ENCODE peak calls at places on chromosomes 6 and 20, in four cellular contexts. One of them, this sample, is unnamed.

GRCh38 chr6:133697666-133698065 is 191.2 kb upstream of the TCF21 start:
- DNase-seq in WTC11: no peak
- DNase-seq in activated T-cell treated with anti-CD3 and anti-CD28 coated beads for 1 hour: no peak
- DNase-seq in activated T-helper 1 cell treated with anti-CD3 and anti-CD28 coated beads, Interleukin-12 subunit alpha, Interleukin-12 subunit beta, Interleukin-2, Interleukin-4 antibody, amounts not matched to agents 30 ng/mL and 10 ng/mL and 1 ng/mL, durations not matched to agents 14 hours and 24 hours and 36 hours: no peak
- DNase-seq in this sample: no peak

GRCh38 chr6:141265748-141266647 is 866.7 kb upstream of the GJE1 start:
- DNase-seq in activated T-cell treated with anti-CD3 and anti-CD28 coated beads for 1 hour: no peak
- DNase-seq in activated T-helper 1 cell treated with anti-CD3 and anti-CD28 coated beads, Interleukin-12 subunit alpha, Interleukin-12 subunit beta, Interleukin-2, Interleukin-4 antibody, amounts not matched to agents 30 ng/mL and 10 ng/mL and 1 ng/mL, durations not matched to agents 14 hours and 24 hours and 36 hours: no peak
- DNase-seq in WTC11: no peak
- DNase-seq in this sample: no peak

GRCh38 chr6:149985506-149985937 is 21.8 kb downstream of the ULBP1 start:
- DNase-seq in activated T-cell treated with anti-CD3 and anti-CD28 coated beads for 1 hour: no peak
- DNase-seq in activated T-helper 1 cell treated with anti-CD3 and anti-CD28 coated beads, Interleukin-12 subunit alpha, Interleukin-12 subunit beta, Interleukin-2, Interleukin-4 antibody, amounts not matched to agents 30 ng/mL and 10 ng/mL and 1 ng/mL, durations not matched to agents 14 hours and 24 hours and 36 hours: no peak
- DNase-seq in WTC11: no peak
- DNase-seq in this sample: no peak

GRCh38 chr20:20638877-20639276 is 73.6 kb downstream of the RALGAPA2 start:
- DNase-seq in WTC11: no peak
- DNase-seq in activated T-helper 1 cell treated with anti-CD3 and anti-CD28 coated beads, Interleukin-12 subunit alpha, Interleukin-12 subunit beta, Interleukin-2, Interleukin-4 antibody, amounts not matched to agents 30 ng/mL and 10 ng/mL and 1 ng/mL, durations not matched to agents 14 hours and 24 hours and 36 hours: no peak
- DNase-seq in activated T-cell treated with anti-CD3 and anti-CD28 coated beads for 1 hour: no peak
- DNase-seq in this sample: no peak

GRCh38 chr6:106512048-106512957 is 117.0 kb downstream of the RTN4IP1 start:
- DNase-seq in activated T-helper 1 cell treated with anti-CD3 and anti-CD28 coated beads, Interleukin-12 subunit alpha, Interleukin-12 subunit beta, Interleukin-2, Interleukin-4 antibody, amounts not matched to agents 30 ng/mL and 10 ng/mL and 1 ng/mL, durations not matched to agents 14 hours and 24 hours and 36 hours: peak
- DNase-seq in activated T-cell treated with anti-CD3 and anti-CD28 coated beads for 1 hour: peak
- DNase-seq in WTC11: peak
- DNase-seq in this sample: peak

GRCh38 chr20:37358366-37359150 is 12.6 kb downstream of the SRC start:
- DNase-seq in WTC11: no peak
- DNase-seq in activated T-cell treated with anti-CD3 and anti-CD28 coated beads for 1 hour: no peak
- DNase-seq in activated T-helper 1 cell treated with anti-CD3 and anti-CD28 coated beads, Interleukin-12 subunit alpha, Interleukin-12 subunit beta, Interleukin-2, Interleukin-4 antibody, amounts not matched to agents 30 ng/mL and 10 ng/mL and 1 ng/mL, durations not matched to agents 14 hours and 24 hours and 36 hours: no peak
- DNase-seq in this sample: no peak

GRCh38 chr6:155493694-155494143 is 38.1 kb upstream of the NOX3 start:
- DNase-seq in WTC11: no peak
- DNase-seq in activated T-cell treated with anti-CD3 and anti-CD28 coated beads for 1 hour: no peak
- DNase-seq in activated T-helper 1 cell treated with anti-CD3 and anti-CD28 coated beads, Interleukin-12 subunit alpha, Interleukin-12 subunit beta, Interleukin-2, Interleukin-4 antibody, amounts not matched to agents 30 ng/mL and 10 ng/mL and 1 ng/mL, durations not matched to agents 14 hours and 24 hours and 36 hours: no peak
- DNase-seq in this sample: no peak

GRCh38 chr6:33313105-33313708 is 671 bp downstream of the TAPBP start:
- DNase-seq in activated T-cell treated with anti-CD3 and anti-CD28 coated beads for 1 hour: no peak
- DNase-seq in activated T-helper 1 cell treated with anti-CD3 and anti-CD28 coated beads, Interleukin-12 subunit alpha, Interleukin-12 subunit beta, Interleukin-2, Interleukin-4 antibody, amounts not matched to agents 30 ng/mL and 10 ng/mL and 1 ng/mL, durations not matched to agents 14 hours and 24 hours and 36 hours: no peak
- DNase-seq in WTC11: peak
- DNase-seq in this sample: peak

GRCh38 chr6:4941782-4942672 is 61.8 kb downstream of the RPP40 start:
- DNase-seq in activated T-helper 1 cell treated with anti-CD3 and anti-CD28 coated beads, Interleukin-12 subunit alpha, Interleukin-12 subunit beta, Interleukin-2, Interleukin-4 antibody, amounts not matched to agents 30 ng/mL and 10 ng/mL and 1 ng/mL, durations not matched to agents 14 hours and 24 hours and 36 hours: peak
- DNase-seq in WTC11: no peak
- DNase-seq in activated T-cell treated with anti-CD3 and anti-CD28 coated beads for 1 hour: no peak
- DNase-seq in this sample: no peak

GRCh38 chr20:62692176-62692575 is 16.5 kb upstream of the NTSR1 start:
- DNase-seq in activated T-helper 1 cell treated with anti-CD3 and anti-CD28 coated beads, Interleukin-12 subunit alpha, Interleukin-12 subunit beta, Interleukin-2, Interleukin-4 antibody, amounts not matched to agents 30 ng/mL and 10 ng/mL and 1 ng/mL, durations not matched to agents 14 hours and 24 hours and 36 hours: no peak
- DNase-seq in activated T-cell treated with anti-CD3 and anti-CD28 coated beads for 1 hour: no peak
- DNase-seq in WTC11: no peak
- DNase-seq in this sample: no peak

GRCh38 chr20:35301426-35301825 is 9.2 kb upstream of the FAM83C start:
- DNase-seq in WTC11: no peak
- DNase-seq in activated T-cell treated with anti-CD3 and anti-CD28 coated beads for 1 hour: no peak
- DNase-seq in activated T-helper 1 cell treated with anti-CD3 and anti-CD28 coated beads, Interleukin-12 subunit alpha, Interleukin-12 subunit beta, Interleukin-2, Interleukin-4 antibody, amounts not matched to agents 30 ng/mL and 10 ng/mL and 1 ng/mL, durations not matched to agents 14 hours and 24 hours and 36 hours: no peak
- DNase-seq in this sample: no peak

GRCh38 chr6:112691289-112691688 is 344.2 kb downstream of the RFPL4B start:
- DNase-seq in activated T-helper 1 cell treated with anti-CD3 and anti-CD28 coated beads, Interleukin-12 subunit alpha, Interleukin-12 subunit beta, Interleukin-2, Interleukin-4 antibody, amounts not matched to agents 30 ng/mL and 10 ng/mL and 1 ng/mL, durations not matched to agents 14 hours and 24 hours and 36 hours: no peak
- DNase-seq in WTC11: no peak
- DNase-seq in activated T-cell treated with anti-CD3 and anti-CD28 coated beads for 1 hour: no peak
- DNase-seq in this sample: no peak

GRCh38 chr20:9889270-9889981 is 50.5 kb upstream of the PAK5 start:
- DNase-seq in activated T-helper 1 cell treated with anti-CD3 and anti-CD28 coated beads, Interleukin-12 subunit alpha, Interleukin-12 subunit beta, Interleukin-2, Interleukin-4 antibody, amounts not matched to agents 30 ng/mL and 10 ng/mL and 1 ng/mL, durations not matched to agents 14 hours and 24 hours and 36 hours: no peak
- DNase-seq in WTC11: no peak
- DNase-seq in activated T-cell treated with anti-CD3 and anti-CD28 coated beads for 1 hour: no peak
- DNase-seq in this sample: no peak

GRCh38 chr6:103784117-103784516 is 1075.6 kb downstream of the HACE1 start:
- DNase-seq in WTC11: peak
- DNase-seq in activated T-cell treated with anti-CD3 and anti-CD28 coated beads for 1 hour: no peak
- DNase-seq in activated T-helper 1 cell treated with anti-CD3 and anti-CD28 coated beads, Interleukin-12 subunit alpha, Interleukin-12 subunit beta, Interleukin-2, Interleukin-4 antibody, amounts not matched to agents 30 ng/mL and 10 ng/mL and 1 ng/mL, durations not matched to agents 14 hours and 24 hours and 36 hours: no peak
- DNase-seq in this sample: no peak

GRCh38 chr6:109892451-109893435 is 85.4 kb upstream of the GPR6 start:
- DNase-seq in activated T-helper 1 cell treated with anti-CD3 and anti-CD28 coated beads, Interleukin-12 subunit alpha, Interleukin-12 subunit beta, Interleukin-2, Interleukin-4 antibody, amounts not matched to agents 30 ng/mL and 10 ng/mL and 1 ng/mL, durations not matched to agents 14 hours and 24 hours and 36 hours: no peak
- DNase-seq in activated T-cell treated with anti-CD3 and anti-CD28 coated beads for 1 hour: no peak
- DNase-seq in WTC11: peak
- DNase-seq in this sample: peak